ENCODE peak calls at places on chromosomes 2 and 18, in eight cellular contexts. D is upper lobe of left lung, H is GM12878, I is endothelial cell of umbilical vein, B is sigmoid colon, L is stomach, S is HCT116, E is spleen. F is an unnamed sample.

GRCh38 chr2:43370705-43371104 is 144.3 kb upstream of the ZFP36L2 start:
- DNase-seq in B (no peak), E (no peak), I (peak; percentile 83), S (no peak), H (no peak), L (no peak), D (no peak), F (no peak)

GRCh38 chr2:167275066-167275465 is 386.8 kb downstream of the XIRP2 start:
- DNase-seq in L (no peak), H (no peak), D (no peak), S (no peak), E (no peak), I (no peak), B (no peak), F (no peak)

GRCh38 chr2:231364961-231365810 is 30.3 kb upstream of the B3GNT7 start:
- DNase-seq in L (no peak), S (no peak), B (peak; percentile 62), I (peak; percentile 92), H (no peak), E (peak; percentile 73), D (no peak), F (no peak)

GRCh38 chr18:59006461-59007067 is 133.1 kb upstream of the SEC11C start:
- DNase-seq in I (no peak), E (no peak), L (no peak), B (no peak), H (no peak), S (no peak), D (no peak), F (no peak)

GRCh38 chr18:23884712-23885375 is 129.7 kb upstream of the TTC39C start:
- DNase-seq in E (no peak), I (no peak), L (peak; percentile 72), B (peak; percentile 72), D (peak; percentile 60), S (no peak), H (no peak), F (peak; percentile 89)

GRCh38 chr2:10820562-10820961 is 8.0 kb upstream of the PDIA6 start:
- DNase-seq in E (peak; percentile 65), H (no peak), I (no peak), S (no peak), L (peak; percentile 77), B (peak; percentile 64), D (no peak), F (no peak)

GRCh38 chr2:38947241-38948239 is 57.9 kb downstream of the ARHGEF33 start:
- DNase-seq in L (peak; percentile 77), B (peak; percentile 79), H (peak; percentile 16), I (peak; percentile 76), D (peak; percentile 78), E (peak; percentile 77), S (peak; percentile 82), F (no peak)

GRCh38 chr2:86821306-86821705 is 30.6 kb upstream of the CD8A start:
- DNase-seq in E (no peak), I (no peak), S (no peak), H (no peak), B (no peak), L (no peak), D (no peak), F (no peak)

GRCh38 chr2:8876628-8877027 is 39.2 kb upstream of the KIDINS220 start:
- DNase-seq in L (no peak), S (no peak), D (no peak), I (no peak), E (no peak), H (no peak), B (no peak), F (no peak)

GRCh38 chr2:118693287-118693822 is 154.1 kb downstream of the EN1 start:
- DNase-seq in I (no peak), E (no peak), D (no peak), L (no peak), B (no peak), S (no peak), H (no peak), F (no peak)

GRCh38 chr2:37652199-37652640 is 19.2 kb downstream of the CDC42EP3 start:
- DNase-seq in E (no peak), S (peak; percentile 69), H (no peak), D (no peak), B (no peak), L (no peak), I (peak; percentile 62), F (no peak)

GRCh38 chr18:56973487-56973886 is 173.4 kb upstream of the BOD1L2 start:
- DNase-seq in H (no peak), S (no peak), B (no peak), L (no peak), E (no peak), D (no peak), I (no peak), F (no peak)

GRCh38 chr18:74040459-74041332 is 106.9 kb downstream of the FBXO15 start:
- DNase-seq in S (peak; percentile 4), I (no peak), E (peak; percentile 84), L (peak; percentile 57), B (no peak), D (peak; percentile 55), H (no peak), F (no peak)

GRCh38 chr2:104406273-104406726 is 447.6 kb upstream of the POU3F3 start:
- DNase-seq in L (no peak), B (peak; percentile 67), S (no peak), D (no peak), E (no peak), I (no peak), H (no peak), F (no peak)

GRCh38 chr2:232196802-232197201 is 181.7 kb upstream of the ALPP start:
- DNase-seq in H (no peak), L (no peak), B (no peak), S (no peak), E (no peak), I (no peak), D (no peak), F (no peak)

GRCh38 chr18:50405582-50406271 is 30.9 kb downstream of the SKA1 start:
- DNase-seq in E (no peak), H (no peak), L (no peak), D (no peak), B (no peak), I (no peak), S (no peak), F (no peak)

GRCh38 chr2:15040429-15041084 is 408.0 kb downstream of the LRATD1 start:
- DNase-seq in E (no peak), D (no peak), S (no peak), L (no peak), B (no peak), H (no peak), I (no peak), F (no peak)

GRCh38 chr2:223949241-223949640 is 4.1 kb upstream of the WDFY1 start:
- DNase-seq in B (no peak), I (no peak), D (no peak), S (no peak), H (no peak), L (no peak), E (no peak), F (no peak)

DNA sequence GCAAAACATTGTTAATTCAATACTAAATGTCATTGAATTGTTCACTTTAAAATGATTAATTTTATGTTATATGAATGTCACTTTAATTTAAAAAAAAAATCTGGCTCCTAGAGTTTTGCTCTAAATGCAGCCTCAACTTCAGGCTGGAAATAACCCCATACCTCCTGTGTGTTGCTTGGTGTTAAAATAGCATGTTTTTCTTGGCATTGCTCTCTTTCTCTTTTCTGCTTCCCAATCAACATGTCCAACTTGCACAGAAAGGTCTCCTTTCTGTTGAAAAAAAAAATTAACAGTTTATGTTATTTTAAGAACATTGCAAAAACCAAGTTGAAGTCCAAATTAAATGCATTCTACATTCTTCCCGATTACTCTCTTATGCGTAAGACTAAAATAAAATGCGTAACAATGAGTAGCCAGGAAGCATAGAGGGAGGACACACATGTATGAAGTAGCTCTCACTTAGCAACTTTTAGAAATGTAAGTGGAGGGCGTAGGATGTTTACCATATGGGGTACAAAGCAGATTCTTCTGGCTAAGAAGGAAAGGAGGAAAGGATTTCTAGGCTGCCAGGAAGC is 1406.1 kb upstream of the NXPH2 start:
- DNase-seq in L (no peak), D (no peak), E (no peak), B (no peak), I (no peak), S (no peak), H (no peak), F (no peak)
- TF ChIP-seq POLR2AphosphoS5 in L (no peak), D (no peak), E (no peak), B (no peak), I (no peak), S (no peak), H (no peak), F (no peak)

GRCh38 chr18:9082763-9083510 is 19.6 kb upstream of the NDUFV2 start:
- DNase-seq in D (peak; percentile 30), S (no peak), L (no peak), B (no peak), I (no peak), H (peak; percentile 68), E (no peak), F (no peak)
- H3K27ac ChIP-seq in D (peak overlapping the region; percentile 42), S (no peak overlapping the region), L (peak overlapping the region; percentile 69), B (no peak overlapping the region), I (no peak overlapping the region), H (peak overlapping the region; percentile 54), E (peak overlapping the region; percentile 55), F (no peak overlapping the region)

GRCh38 chr2:100136310-100136709 is 6.1 kb downstream of the AFF3 start:
- DNase-seq in L (no peak), H (peak; percentile 16), B (no peak), E (no peak), D (no peak), I (no peak), S (no peak), F (no peak)
- TF ChIP-seq POLR2AphosphoS5 in L (no peak), H (no peak), B (no peak), E (no peak), D (no peak), I (no peak), S (no peak), F (no peak)

GRCh38 chr2:85741811-85742507 is 11.8 kb upstream of the ATOH8 start:
- DNase-seq in I (peak; percentile 87), S (no peak), D (peak; percentile 84), H (no peak), B (peak; percentile 90), L (peak; percentile 73), E (no peak), F (no peak)

GRCh38 chr2:85743304-85743978 is 10.3 kb upstream of the ATOH8 start:
- DNase-seq in S (no peak), B (no peak), E (no peak), H (no peak), L (no peak), I (peak; percentile 55), D (no peak), F (no peak)

GRCh38 chr2:85744771-85745601 is 8.8 kb upstream of the ATOH8 start:
- DNase-seq in E (no peak), B (peak; percentile 86), H (no peak), D (no peak), L (no peak), S (no peak), I (no peak), F (no peak)

GRCh38 chr2:85745619-85746018 is 8.2 kb upstream of the ATOH8 start:
- DNase-seq in E (no peak), S (no peak), B (no peak), L (no peak), D (no peak), H (no peak), I (no peak), F (no peak)

DNA sequence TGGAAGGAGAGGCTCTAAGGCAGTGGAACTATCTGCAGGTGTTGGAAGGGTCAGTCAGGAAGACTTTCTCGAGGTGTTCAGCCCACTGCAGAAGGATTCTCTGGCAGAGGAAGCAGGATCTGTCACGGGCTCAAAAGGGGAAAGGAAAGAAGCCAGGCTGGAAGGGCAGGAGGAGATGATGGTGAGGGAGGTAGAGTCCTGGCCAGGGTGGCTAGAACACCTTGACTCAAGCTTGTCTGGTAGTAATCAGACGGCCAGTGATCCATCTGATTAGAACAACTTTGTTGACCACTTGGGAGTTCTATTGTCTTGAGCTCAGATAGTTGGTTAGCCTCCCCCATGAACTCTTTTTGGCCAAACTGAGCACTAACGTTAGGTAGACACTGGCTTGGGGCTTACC is 9.7 kb upstream of the ATOH8 start:
- DNase-seq in E (no peak), S (no peak), B (no peak), I (no peak), D (no peak), H (no peak), L (no peak), F (no peak)
- H3K27ac ChIP-seq in E (no peak overlapping the region), S (no peak overlapping the region), B (peak overlapping the region; percentile 91), I (peak overlapping the region; percentile 97), D (peak overlapping the region; percentile 91), H (no peak overlapping the region), L (peak overlapping the region; percentile 93), F (peak overlapping the region; percentile 89)

F was measured in vagina.